ENCODE peak calls at places on chromosome 21, in ten cellular contexts. H is NCI-H1092 treated with DMSO at 0.1 percent for 48 hours; N is kidney tubule cell; Z is prostate gland; U is H9; I is HS-27A; W is AG08395; S is stimulated activated CD8-positive, alpha-beta memory T cell treated with anti-CD3 and anti-CD28 coated beads, Interleukin-4, amount 100 ng/mL, for 24 hours; C is esophagus muscularis mucosa; R is posterior vena cava. K is an unnamed sample.

GRCh38 chr21:44555200-44555875 is 3.3 kb downstream of the KRTAP10-3 start:
- DNase-seq in H (no peak), N (no peak), Z (no peak), U (no peak), I (no peak), W (no peak), S (no peak), C (peak; percentile 88), R (peak; percentile 59), K (no peak)

GRCh38 chr21:45981154-45981606 is 390 bp upstream of the COL6A1 start:
- DNase-seq in H (peak; percentile 83), N (peak; percentile 82), Z (peak; percentile 57), U (peak; percentile 91), I (peak; percentile 63), W (peak; percentile 86), S (peak; percentile 29), C (peak; percentile 96), R (peak; percentile 96), K (peak; percentile 43)

GRCh38 chr21:42666918-42667317 is 13.5 kb downstream of the PDE9A start:
- DNase-seq in H (no peak), N (no peak), Z (no peak), U (no peak), I (no peak), W (no peak), S (no peak), C (no peak), R (no peak), K (no peak)

GRCh38 chr21:37532868-37533780 is 166.6 kb downstream of the DYRK1A start:
- DNase-seq in H (peak; percentile 19), N (peak; percentile 89), Z (no peak), U (no peak), I (peak; percentile 39), W (no peak), S (peak; percentile 26), C (peak; percentile 24), R (no peak), K (no peak)

GRCh38 chr21:35005825-35006224 is 43.3 kb downstream of the RUNX1 start:
- DNase-seq in H (no peak), N (no peak), Z (no peak), U (no peak), I (no peak), W (no peak), S (no peak), C (no peak), R (no peak), K (no peak)

GRCh38 chr21:39098696-39099111 is 84.5 kb downstream of the PSMG1 start:
- DNase-seq in H (no peak), N (no peak), Z (no peak), U (no peak), I (no peak), W (no peak), S (no peak), C (no peak), R (no peak), K (no peak)

GRCh38 chr21:39103689-39104088 is 79.6 kb downstream of the PSMG1 start:
- DNase-seq in H (no peak), N (no peak), Z (no peak), U (no peak), I (no peak), W (peak; percentile 26), S (no peak), C (no peak), R (no peak), K (no peak)

GRCh38 chr21:16468191-16468590 is 738.4 kb downstream of the USP25 start:
- DNase-seq in H (no peak), N (no peak), Z (no peak), U (no peak), I (no peak), W (no peak), S (no peak), C (no peak), R (no peak), K (no peak)

GRCh38 chr21:15514073-15514946 is 215.5 kb upstream of the USP25 start:
- DNase-seq in H (no peak), N (no peak), Z (no peak), U (no peak), I (no peak), W (no peak), S (peak; percentile 25), C (no peak), R (no peak), K (no peak)

GRCh38 chr21:29238052-29238966 is 60.4 kb upstream of the BACH1 start:
- DNase-seq in H (peak; percentile 70), N (no peak), Z (no peak), U (no peak), I (no peak), W (no peak), S (no peak), C (no peak), R (no peak), K (no peak)

GRCh38 chr21:44836666-44837471 is 19.0 kb upstream of the SUMO3 start:
- DNase-seq in H (peak; percentile 25), N (peak; percentile 30), Z (peak; percentile 45), U (no peak), I (no peak), W (peak; percentile 60), S (no peak), C (no peak), R (peak; percentile 81), K (no peak)

GRCh38 chr21:29271927-29272333 is 26.8 kb upstream of the BACH1 start:
- DNase-seq in H (no peak), N (no peak), Z (no peak), U (no peak), I (no peak), W (no peak), S (no peak), C (no peak), R (no peak), K (no peak)

GRCh38 chr21:40668535-40669275 is 178.3 kb downstream of the DSCAM start:
- DNase-seq in H (no peak), N (peak; percentile 19), Z (no peak), U (no peak), I (no peak), W (no peak), S (no peak), C (no peak), R (no peak), K (no peak)

GRCh38 chr21:18228060-18228739 is 16.4 kb upstream of the CHODL start:
- DNase-seq in H (no peak), N (no peak), Z (no peak), U (no peak), I (no peak), W (no peak), S (no peak), C (no peak), R (no peak), K (no peak)

GRCh38 chr21:46633561-46633960 is 1.9 kb upstream of the PRMT2 start:
- DNase-seq in H (no peak), N (no peak), Z (no peak), U (no peak), I (no peak), W (no peak), S (no peak), C (no peak), R (no peak), K (no peak)

GRCh38 chr21:43187715-43188114 is 18.9 kb downstream of the CRYAA start:
- DNase-seq in H (no peak), N (no peak), Z (no peak), U (no peak), I (no peak), W (no peak), S (no peak), C (no peak), R (no peak), K (no peak)

GRCh38 chr21:14480601-14481000 is 65.5 kb downstream of the SAMSN1 start:
- DNase-seq in H (no peak), N (peak; percentile 13), Z (no peak), U (no peak), I (no peak), W (no peak), S (no peak), C (no peak), R (no peak), K (no peak)

K was measured in pulmonary artery endothelial cell.